ENCODE peak calls at places on chromosomes 6 and 20, in ten cellular contexts. L is ovary, O is spleen, B is right lobe of liver, Q is stomach, X is heart left ventricle, D is A549, V is gastrocnemius medialis, H is H1, I is body of pancreas. W is an unnamed sample.

GRCh38 chr6:167825759-167826229 is 917 bp upstream of the AFDN start:
- DNase-seq in L (no peak), O (peak), B (peak), Q (peak), X (peak), D (peak), V (peak), H (peak), I (peak), W (peak)

GRCh38 chr6:3812596-3812995 is 36.6 kb upstream of the FAM50B start:
- DNase-seq in L (no peak), O (no peak), B (no peak), Q (no peak), X (no peak), D (no peak), V (no peak), H (no peak), I (no peak), W (no peak)

GRCh38 chr6:79750806-79751205 is 119.7 kb downstream of the SH3BGRL2 start:
- DNase-seq in L (no peak), O (no peak), B (no peak), Q (no peak), X (no peak), D (no peak), V (no peak), H (no peak), I (no peak), W (no peak)

GRCh38 chr6:137095651-137096238 is 51.0 kb upstream of the IL20RA start:
- DNase-seq in L (no peak), O (no peak), B (no peak), Q (no peak), X (no peak), D (no peak), V (no peak), H (no peak), I (no peak), W (no peak)

GRCh38 chr20:40497781-40498691 is 191.0 kb downstream of the MAFB start:
- DNase-seq in L (no peak), O (peak), B (peak), Q (no peak), X (peak), D (no peak), V (peak), H (no peak), I (no peak), W (no peak)

GRCh38 chr6:30743099-30744053 is 889 bp upstream of the FLOT1 start:
- DNase-seq in L (peak), O (peak), B (no peak), Q (no peak), X (peak), D (no peak), V (no peak), H (no peak), I (no peak), W (peak)

GRCh38 chr20:2747676-2748235 is 52.7 kb downstream of the CPXM1 start:
- DNase-seq in L (no peak), O (no peak), B (no peak), Q (no peak), X (no peak), D (no peak), V (no peak), H (no peak), I (no peak), W (no peak)

GRCh38 chr6:131949909-131950766 is 1.0 kb downstream of the CCN2 start:
- DNase-seq in L (peak), O (peak), B (peak), Q (peak), X (peak), D (peak), V (peak), H (peak), I (peak), W (peak)

GRCh38 chr6:34151321-34152041 is 5.6 kb upstream of the GRM4 start:
- DNase-seq in L (no peak), O (peak), B (no peak), Q (no peak), X (no peak), D (no peak), V (no peak), H (peak), I (no peak), W (peak)

GRCh38 chr20:34680586-34680985 is 3.7 kb upstream of the PIGU start:
- DNase-seq in L (no peak), O (no peak), B (no peak), Q (no peak), X (no peak), D (no peak), V (no peak), H (no peak), I (no peak), W (no peak)

GRCh38 chr20:34675993-34676641 is 775 bp downstream of the PIGU start:
- DNase-seq in L (no peak), O (no peak), B (no peak), Q (no peak), X (no peak), D (no peak), V (no peak), H (no peak), I (no peak), W (no peak)

GRCh38 chr20:34673411-34673810 is 3.5 kb downstream of the PIGU start:
- DNase-seq in L (no peak), O (no peak), B (no peak), Q (no peak), X (no peak), D (no peak), V (no peak), H (no peak), I (no peak), W (no peak)

GRCh38 chr20:34675561-34675960 is 1.3 kb downstream of the PIGU start:
- DNase-seq in L (peak), O (no peak), B (no peak), Q (no peak), X (no peak), D (no peak), V (no peak), H (no peak), I (no peak), W (no peak)

GRCh38 chr20:34676642-34677373 is at the start of gene PIGU:
- DNase-seq in L (peak), O (peak), B (peak), Q (peak), X (peak), D (peak), V (peak), H (peak), I (peak), W (peak)
- TF ChIP-seq POLR2A in L (peak), O (no peak), B (peak), Q (no peak), X (peak), D (peak), V (peak), H (peak), I (peak), W (no peak)

GRCh38 chr6:112298021-112298745 is 43.8 kb upstream of the LAMA4 start:
- DNase-seq in L (no peak), O (no peak), B (no peak), Q (no peak), X (no peak), D (peak), V (no peak), H (no peak), I (no peak), W (no peak)

GRCh38 chr6:112296694-112297093 is 42.3 kb upstream of the LAMA4 start:
- DNase-seq in L (no peak), O (no peak), B (no peak), Q (no peak), X (no peak), D (no peak), V (no peak), H (no peak), I (no peak), W (no peak)

GRCh38 chr6:112298816-112299281 is 44.5 kb upstream of the LAMA4 start:
- DNase-seq in L (no peak), O (no peak), B (no peak), Q (no peak), X (no peak), D (peak), V (no peak), H (no peak), I (no peak), W (no peak)

GRCh38 chr6:112300888-112301287 is 46.2 kb upstream of the RFPL4B start:
- DNase-seq in L (no peak), O (no peak), B (no peak), Q (no peak), X (no peak), D (no peak), V (no peak), H (no peak), I (no peak), W (no peak)

DNA sequence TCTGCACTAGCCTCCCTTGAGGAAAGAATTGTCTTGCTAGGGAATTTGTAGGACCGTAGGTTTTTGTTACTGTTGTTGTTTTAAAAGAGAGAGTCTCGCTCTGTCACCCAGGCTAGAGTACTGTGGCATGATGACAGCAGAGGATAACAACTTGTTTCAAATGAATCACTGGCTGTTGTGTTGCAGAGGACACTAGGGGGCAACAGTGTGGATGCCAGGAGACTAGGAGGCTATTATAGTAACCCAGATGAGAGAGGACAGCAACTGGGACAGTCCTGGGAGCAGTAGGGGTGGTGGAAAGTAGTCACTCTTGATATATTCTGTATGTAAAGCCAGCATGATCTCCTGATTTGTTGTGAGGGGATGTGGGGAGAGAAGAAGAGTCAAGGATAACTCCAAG is 41.8 kb upstream of the LAMA4 start:
- DNase-seq in L (no peak), O (no peak), B (no peak), Q (no peak), X (no peak), D (peak), V (no peak), H (peak), I (no peak), W (peak)
- TF ChIP-seq CTCF in L (no peak), O (no peak), B (peak), Q (no peak), X (peak), D (peak), V (no peak), H (peak), I (no peak), W (no peak)

DNA sequence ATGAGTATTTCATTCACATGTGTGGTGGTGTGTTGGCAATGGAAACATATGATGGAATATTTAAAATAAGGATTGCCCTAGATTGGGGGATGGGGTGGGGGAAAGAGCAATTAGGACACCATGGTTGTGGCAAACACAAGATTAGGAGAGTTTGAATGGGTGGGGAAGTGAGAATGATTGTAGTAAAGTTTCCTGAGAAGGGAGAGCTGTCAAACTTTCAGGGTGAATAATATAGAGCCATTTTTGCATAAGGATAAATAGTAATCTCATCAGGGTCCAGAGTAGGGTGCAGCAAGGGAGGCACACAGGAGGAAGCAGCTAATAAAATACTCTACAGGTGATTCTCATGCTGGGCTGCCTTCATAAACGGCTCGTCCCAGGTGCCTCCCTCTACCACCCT is 294.9 kb upstream of the MARCKS start:
- DNase-seq in L (no peak), O (no peak), B (no peak), Q (no peak), X (no peak), D (no peak), V (no peak), H (no peak), I (no peak), W (no peak)
- H3K27ac ChIP-seq in L (no peak), O (no peak), B (no peak), Q (no peak), X (no peak), D (no peak), V (no peak), H (no peak), I (no peak), W (no peak)

DNA sequence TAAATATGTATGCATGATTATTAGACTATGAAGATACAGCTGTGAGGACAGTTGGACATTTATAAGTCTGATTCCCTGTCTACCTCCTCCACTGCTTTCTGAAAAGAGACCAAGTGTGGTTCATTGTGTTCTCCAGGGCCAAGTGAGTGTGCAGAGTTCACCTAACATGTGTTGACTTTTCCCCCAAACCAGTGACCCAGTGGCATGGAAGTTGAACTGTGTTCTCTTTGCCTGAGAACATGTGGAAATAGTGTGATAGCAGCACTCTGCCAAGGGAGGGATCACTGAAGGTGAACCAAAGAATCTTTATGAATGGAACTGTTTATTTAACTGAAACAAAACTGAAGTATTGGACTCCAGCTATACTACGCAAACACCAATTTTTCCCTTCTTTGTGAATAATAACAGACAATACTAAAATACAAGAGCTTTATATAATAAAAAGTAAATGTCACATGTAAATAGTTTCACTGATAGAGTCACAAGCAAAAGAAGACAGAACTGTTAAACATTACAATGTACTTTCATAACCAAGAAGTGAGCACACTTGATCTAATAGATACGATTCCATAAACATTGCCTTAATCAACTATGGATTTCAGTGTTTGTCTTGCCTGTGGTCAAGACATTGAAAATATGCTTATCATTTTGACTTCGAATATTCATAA is 200.3 kb upstream of the FUT9 start:
- DNase-seq in L (no peak), O (no peak), B (peak), Q (peak), X (no peak), D (no peak), V (no peak), H (no peak), I (no peak), W (peak)
- TF ChIP-seq POLR2A in L (no peak), O (no peak), B (no peak), Q (no peak), X (no peak), D (no peak), V (no peak), H (no peak), I (no peak), W (no peak)

GRCh38 chr20:35327074-35327976 is 35.1 kb upstream of the FAM83C start:
- DNase-seq in L (no peak), O (no peak), B (no peak), Q (peak), X (no peak), D (no peak), V (no peak), H (no peak), I (no peak), W (no peak)

GRCh38 chr20:35326732-35327073 is 34.5 kb upstream of the FAM83C start:
- DNase-seq in L (no peak), O (no peak), B (no peak), Q (no peak), X (no peak), D (no peak), V (no peak), H (no peak), I (no peak), W (no peak)

GRCh38 chr20:35328689-35329088 is 36.5 kb upstream of the FAM83C start:
- DNase-seq in L (no peak), O (no peak), B (no peak), Q (no peak), X (no peak), D (no peak), V (no peak), H (no peak), I (no peak), W (no peak)

GRCh38 chr20:35328095-35328685 is 36.0 kb upstream of the FAM83C start:
- DNase-seq in L (no peak), O (no peak), B (no peak), Q (no peak), X (no peak), D (no peak), V (no peak), H (no peak), I (no peak), W (no peak)

DNA sequence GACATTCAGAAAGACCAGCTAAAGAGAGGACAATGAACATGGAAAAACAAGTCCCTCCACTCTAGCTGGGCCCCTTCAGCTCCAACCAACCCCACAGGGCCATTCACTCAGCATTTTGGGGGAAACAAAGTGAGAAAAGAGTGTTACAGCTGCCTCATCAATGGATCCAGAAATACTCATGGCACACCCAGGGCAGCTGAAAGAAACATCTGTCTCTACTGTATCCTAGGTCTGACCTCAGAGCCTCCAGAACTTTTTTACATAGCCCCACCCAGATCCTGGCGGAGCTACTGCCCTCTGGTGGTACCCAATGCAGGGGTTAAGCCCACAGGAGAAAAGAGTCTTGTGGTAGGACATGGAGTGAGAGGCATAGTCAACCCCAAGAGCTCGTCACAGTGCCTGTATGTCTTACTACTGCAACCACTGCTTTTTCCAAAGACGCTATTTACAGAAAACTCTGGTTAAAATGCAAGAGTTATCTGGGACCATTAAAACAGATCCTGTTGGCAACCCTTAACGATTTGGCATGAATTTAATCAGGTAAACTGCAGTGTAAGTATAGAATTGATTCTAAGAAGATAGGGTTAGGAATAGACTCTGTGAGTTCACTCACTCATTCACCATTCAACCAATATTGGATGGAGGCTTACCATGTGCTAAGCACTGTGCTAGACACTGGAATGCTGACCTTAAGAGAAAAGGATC is 37.4 kb upstream of the FAM83C start:
- DNase-seq in L (no peak), O (no peak), B (no peak), Q (peak), X (no peak), D (peak), V (peak), H (peak), I (no peak), W (peak)
- TF ChIP-seq CTCF in L (no peak), O (peak), B (peak), Q (peak), X (no peak), D (peak), V (peak), H (peak), I (peak), W (no peak)

GRCh38 chr20:25543068-25543467 is 42.3 kb downstream of the NINL start:
- DNase-seq in L (no peak), O (no peak), B (no peak), Q (no peak), X (no peak), D (no peak), V (no peak), H (no peak), I (no peak), W (no peak)
- H3K27ac ChIP-seq in L (no peak), O (no peak), B (no peak), Q (no peak), X (no peak), D (peak), V (no peak), H (no peak), I (no peak), W (no peak)

DNA sequence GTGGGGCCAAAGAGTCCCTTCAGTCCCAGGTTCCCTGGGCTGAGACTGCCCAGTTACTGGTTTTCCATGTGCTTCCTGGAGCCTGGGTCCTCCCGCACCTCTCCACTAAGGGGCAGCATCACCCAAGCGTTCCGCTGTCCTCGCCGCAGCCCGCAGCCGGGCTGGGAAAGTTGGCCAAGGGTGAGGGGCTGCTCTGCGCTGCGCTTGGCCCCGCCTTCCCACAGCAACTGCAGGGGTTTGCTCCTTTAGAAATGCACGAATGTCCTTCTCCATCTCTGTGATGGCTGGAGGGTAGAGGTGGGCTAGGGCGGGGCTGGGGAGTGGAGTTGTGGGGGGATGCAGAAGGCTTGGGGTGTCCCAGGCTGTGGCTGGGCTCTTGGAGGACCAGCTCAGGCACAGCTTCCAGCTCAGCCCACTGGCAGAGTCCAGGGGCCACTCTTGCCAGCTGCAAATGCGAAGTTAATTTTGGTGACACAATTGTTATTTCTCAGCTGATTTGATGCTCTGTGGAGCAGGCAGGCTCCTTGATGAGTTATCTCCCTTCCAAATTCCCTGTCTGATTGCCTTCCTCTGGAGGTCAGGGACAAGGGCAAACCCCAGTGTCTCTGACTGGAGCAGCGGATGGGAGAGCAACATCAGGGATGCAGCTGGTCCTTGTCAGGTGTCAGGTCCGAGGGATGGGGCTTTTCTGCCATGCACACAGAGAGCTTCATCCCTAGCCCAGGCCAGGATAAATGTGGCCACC is 63.2 kb downstream of the NOL4L start:
- DNase-seq in L (peak), O (peak), B (peak), Q (peak), X (no peak), D (peak), V (no peak), H (peak), I (peak), W (peak)
- TF ChIP-seq POLR2A in L (no peak), O (no peak), B (no peak), Q (no peak), X (no peak), D (no peak), V (no peak), H (no peak), I (no peak), W (no peak)

W was measured in thyroid gland.